ENCODE peak calls at places on chromosomes 3 and 15, in seven cellular contexts. B, J, G, X, N, I and M are unnamed samples.

GRCh38 chr3:42509111-42509510 is 6.7 kb downstream of the VIPR1 start:
- DNase-seq in B (no peak), J (no peak), G (no peak), X (no peak), N (no peak), I (no peak), M (no peak)

GRCh38 chr15:63364293-63365003 is 17.2 kb downstream of the CA12 start:
- DNase-seq in B (no peak), J (no peak), G (peak; percentile 38), X (no peak), N (no peak), I (no peak), M (no peak)

GRCh38 chr3:37248179-37248578 is 73.8 kb upstream of the LRRFIP2 start:
- DNase-seq in B (no peak), J (no peak), G (no peak), X (no peak), N (no peak), I (no peak), M (no peak)

GRCh38 chr15:92687183-92687582 is 31.6 kb upstream of the FAM174B start:
- DNase-seq in B (no peak), J (no peak), G (no peak), X (no peak), N (no peak), I (no peak), M (peak; percentile 85)

GRCh38 chr3:196789773-196790419 is 50.2 kb downstream of the PAK2 start:
- DNase-seq in B (no peak), J (no peak), G (no peak), X (no peak), N (no peak), I (no peak), M (peak; percentile 77)

GRCh38 chr15:90191795-90192494 is 9.2 kb upstream of the SEMA4B start:
- DNase-seq in B (peak; percentile 16), J (peak; percentile 88), G (no peak), X (no peak), N (no peak), I (peak; percentile 89), M (no peak)

GRCh38 chr3:99128740-99129505 is 227.4 kb upstream of the DCBLD2 start:
- DNase-seq in B (peak; percentile 79), J (no peak), G (peak; percentile 97), X (no peak), N (no peak), I (no peak), M (peak; percentile 96)

GRCh38 chr15:99385865-99386264 is 134.6 kb downstream of the LRRC28 start:
- DNase-seq in B (no peak), J (no peak), G (peak; percentile 60), X (no peak), N (no peak), I (peak; percentile 61), M (peak; percentile 11)

GRCh38 chr15:71151061-71151460 is 35.8 kb downstream of the THSD4 start:
- DNase-seq in B (no peak), J (no peak), G (peak; percentile 70), X (no peak), N (no peak), I (no peak), M (no peak)

GRCh38 chr15:48064435-48064834 is 56.4 kb upstream of the SLC24A5 start:
- DNase-seq in B (no peak), J (no peak), G (no peak), X (no peak), N (no peak), I (no peak), M (no peak)

GRCh38 chr3:188092648-188093047 is 61.3 kb upstream of the LPP start:
- DNase-seq in B (no peak), J (peak; percentile 2), G (peak; percentile 52), X (no peak), N (no peak), I (no peak), M (no peak)

GRCh38 chr15:59543721-59544547 is 67.6 kb upstream of the GCNT3 start:
- DNase-seq in B (no peak), J (peak; percentile 71), G (no peak), X (no peak), N (no peak), I (no peak), M (no peak)

GRCh38 chr3:190870125-190870524 is 7.6 kb upstream of the GMNC start:
- DNase-seq in B (no peak), J (no peak), G (no peak), X (no peak), N (no peak), I (no peak), M (no peak)

GRCh38 chr3:141419946-141420345 is 51.6 kb downstream of the ZBTB38 start:
- DNase-seq in B (no peak), J (no peak), G (peak; percentile 27), X (no peak), N (no peak), I (no peak), M (no peak)

GRCh38 chr15:61411941-61412510 is 182.9 kb upstream of the RORA start:
- DNase-seq in B (no peak), J (peak; percentile 47), G (no peak), X (no peak), N (no peak), I (no peak), M (no peak)

GRCh38 chr3:13202744-13203397 is 129.6 kb upstream of the IQSEC1 start:
- DNase-seq in B (no peak), J (no peak), G (no peak), X (no peak), N (no peak), I (no peak), M (no peak)

GRCh38 chr15:92655178-92655995 is at the start of gene FAM174B:
- DNase-seq in B (no peak), J (peak; percentile 76), G (peak; percentile 57), X (peak; percentile 84), N (peak; percentile 84), I (peak; percentile 79), M (peak; percentile 53)

GRCh38 chr3:176870451-176870850 is 326.8 kb downstream of the TBL1XR1 start:
- DNase-seq in B (no peak), J (no peak), G (no peak), X (no peak), N (no peak), I (no peak), M (no peak)

GRCh38 chr3:193040836-193041672 is 123.4 kb upstream of the MB21D2 start:
- DNase-seq in B (peak; percentile 50), J (peak; percentile 68), G (peak; percentile 61), X (peak; percentile 79), N (peak; percentile 68), I (peak; percentile 72), M (peak; percentile 81)

GRCh38 chr15:40239671-40240618 is 1.1 kb downstream of the PAK6 start:
- DNase-seq in B (no peak), J (no peak), G (no peak), X (peak; percentile 40), N (no peak), I (no peak), M (peak; percentile 46)

GRCh38 chr3:149476135-149476684 is 1.7 kb downstream of the TM4SF4 start:
- DNase-seq in B (no peak), J (no peak), G (no peak), X (no peak), N (no peak), I (no peak), M (no peak)

DNA sequence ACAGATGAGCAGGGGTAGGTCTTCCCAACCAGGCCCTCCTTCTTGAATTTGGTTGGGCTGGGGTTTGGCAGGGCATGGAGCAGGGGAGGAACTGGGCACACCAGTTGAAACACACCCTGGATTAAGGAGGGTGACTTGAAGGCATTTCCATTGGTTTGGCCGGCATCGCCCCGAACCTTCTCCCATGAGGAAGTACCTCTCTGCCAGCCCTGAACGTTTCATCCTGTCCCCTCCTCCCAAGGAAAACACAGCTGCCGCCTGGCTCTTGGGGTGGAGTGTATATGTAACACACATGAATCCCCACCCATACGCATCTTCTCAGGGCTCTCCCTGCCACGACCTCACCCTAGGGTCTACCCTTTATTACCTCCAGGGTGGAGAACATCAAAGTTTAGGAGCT is 14.6 kb downstream of the UBAP1L start:
- DNase-seq in B (no peak), J (no peak), G (no peak), X (no peak), N (no peak), I (no peak), M (no peak)
- TF ChIP-seq EZH2 in B (no peak), J (no peak), G (no peak), X (no peak), N (no peak), I (no peak), M (no peak)

GRCh38 chr3:159763466-159764210 is 225.0 kb upstream of the IL12A start:
- DNase-seq in B (peak; percentile 71), J (peak; percentile 83), G (peak; percentile 94), X (peak; percentile 90), N (peak; percentile 89), I (peak; percentile 88), M (peak; percentile 91)

GRCh38 chr3:159766563-159767185 is 222.0 kb upstream of the IL12A start:
- DNase-seq in B (no peak), J (peak; percentile 26), G (peak; percentile 76), X (peak; percentile 77), N (peak; percentile 56), I (no peak), M (peak; percentile 73)

GRCh38 chr3:159764211-159765024 is 224.2 kb upstream of the IL12A start:
- DNase-seq in B (no peak), J (no peak), G (peak; percentile 92), X (no peak), N (peak; percentile 83), I (peak; percentile 80), M (no peak)

GRCh38 chr3:159765860-159766294 is 222.8 kb upstream of the IL12A start:
- DNase-seq in B (no peak), J (no peak), G (peak; percentile 15), X (no peak), N (no peak), I (no peak), M (no peak)

GRCh38 chr3:159765025-159765859 is 223.4 kb upstream of the IL12A start:
- DNase-seq in B (peak; percentile 85), J (no peak), G (peak; percentile 100), X (peak; percentile 66), N (peak; percentile 76), I (peak; percentile 85), M (peak; percentile 99)
- TF ChIP-seq EZH2phosphoT487 in B (no peak), J (no peak), G (no peak), X (no peak), N (no peak), I (no peak), M (peak; percentile 87)

DNA sequence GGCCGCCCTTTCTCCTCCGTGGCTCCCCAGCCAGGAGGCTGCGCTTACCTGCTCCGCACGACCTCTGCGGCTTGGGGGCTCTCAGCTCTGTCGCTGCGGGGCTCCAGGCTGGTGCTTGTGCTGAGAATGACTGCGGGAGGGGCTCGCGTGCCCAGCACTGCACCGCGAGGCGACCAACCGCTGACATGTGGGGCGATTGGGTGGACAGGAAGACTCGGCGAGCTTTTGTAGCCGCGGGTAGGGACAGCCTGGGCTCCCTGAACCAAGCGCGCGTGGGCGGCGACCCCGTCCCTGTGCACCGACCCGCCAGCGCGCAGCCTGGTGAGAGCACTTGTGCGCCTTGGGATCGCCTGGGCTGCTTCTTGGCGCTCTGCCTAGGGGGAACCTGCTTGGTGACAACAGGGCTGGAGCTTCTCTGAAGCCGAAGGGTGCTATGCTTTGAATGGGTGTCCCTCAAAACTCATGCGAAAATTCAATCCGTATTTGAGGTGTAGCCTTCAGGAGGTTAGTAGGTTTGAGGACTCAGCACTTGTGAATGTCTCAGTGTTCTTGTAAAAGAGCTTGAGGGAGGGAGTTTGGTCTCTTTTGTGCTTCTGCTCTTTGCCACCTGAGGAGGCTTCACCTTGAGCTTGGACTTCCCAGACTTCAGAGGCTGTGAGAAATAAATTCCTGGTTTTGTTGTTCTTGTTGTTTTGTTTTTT is 50.4 kb downstream of the IL12A start:
- DNase-seq in B (no peak), J (no peak), G (peak; percentile 56), X (peak; percentile 55), N (peak; percentile 51), I (peak; percentile 52), M (no peak)
- TF ChIP-seq EZH2 in B (no peak), J (no peak), G (no peak), X (no peak), N (peak; percentile 43), I (peak; percentile 28), M (no peak)

GRCh38 chr15:89115547-89115946 is 27.3 kb downstream of the ABHD2 start:
- DNase-seq in B (no peak), J (peak; percentile 98), G (no peak), X (peak; percentile 50), N (no peak), I (peak; percentile 71), M (peak; percentile 45)
- TF ChIP-seq EZH2phosphoT487 in B (no peak), J (no peak), G (no peak), X (no peak), N (no peak), I (no peak), M (no peak)